ENCODE peak calls at places on chromosomes 16 and 17, in four cellular contexts. V is HCT116, Y is GM12878, A is K562. I is an unnamed sample.
A peak's percentile ranks its signal among the peaks of the same experiment; 100 is the strongest.

GRCh38 chr17:2024572-2025219 is 438 bp downstream of the RTN4RL1 start:
- DNase-seq in Y (no peak), A (no peak), V (no peak), I (peak; percentile 59)

GRCh38 chr16:80144191-80144590 is 396.6 kb upstream of the DYNLRB2 start:
- DNase-seq in Y (peak; percentile 72), V (no peak), A (no peak), I (no peak)

GRCh38 chr17:6648181-6648580 is 3.2 kb downstream of the MED31 start:
- DNase-seq in Y (no peak), V (no peak), A (no peak), I (no peak)

GRCh38 chr17:73323622-73324455 is 12.0 kb upstream of the CDC42EP4 start:
- DNase-seq in A (no peak), V (no peak), Y (no peak), I (peak; percentile 41)

GRCh38 chr16:88975511-88976061 is 1.4 kb downstream of the CBFA2T3 start:
- DNase-seq in Y (no peak), V (no peak), A (peak; percentile 43), I (no peak)

GRCh38 chr16:69706256-69706974 is 19.9 kb downstream of the NQO1 start:
- DNase-seq in V (no peak), Y (no peak), A (no peak), I (no peak)

GRCh38 chr16:67967956-67968439 is 439 bp downstream of the SLC12A4 start:
- DNase-seq in Y (no peak), V (no peak), A (peak; percentile 82), I (peak; percentile 82)

GRCh38 chr17:55889271-55889670 is 138.4 kb downstream of the PCTP start:
- DNase-seq in V (no peak), Y (no peak), A (no peak), I (no peak)

GRCh38 chr17:16444258-16444886 is 29.0 kb downstream of the TRPV2 start:
- DNase-seq in V (no peak), Y (no peak), A (no peak), I (no peak)

GRCh38 chr17:48541574-48542113 is 3.3 kb downstream of the HOXB2 start:
- DNase-seq in Y (no peak), V (no peak), A (peak; percentile 54), I (peak; percentile 44)

GRCh38 chr16:83666449-83666848 is 141.3 kb upstream of the HSBP1 start:
- DNase-seq in V (no peak), Y (no peak), A (no peak), I (no peak)

GRCh38 chr17:56174421-56174820 is 21.1 kb downstream of the ANKFN1 start:
- DNase-seq in A (no peak), V (no peak), Y (no peak), I (no peak)

GRCh38 chr16:19691161-19691850 is 26.7 kb downstream of the KNOP1 start:
- DNase-seq in V (no peak), Y (no peak), A (no peak), I (no peak)

GRCh38 chr16:50152807-50153647 is at the start of gene TENT4B:
- DNase-seq in V (peak; percentile 61), Y (peak; percentile 57), A (peak; percentile 97), I (peak; percentile 99)

GRCh38 chr17:70021726-70022125 is 53.3 kb upstream of the KCNJ16 start:
- DNase-seq in V (no peak), Y (no peak), A (no peak), I (no peak)

GRCh38 chr16:56332464-56333079 is 92.8 kb downstream of the AMFR start:
- DNase-seq in A (peak; percentile 66), Y (no peak), V (peak; percentile 65), I (peak; percentile 57)

GRCh38 chr16:585351-585750 is 4.5 kb upstream of the RAB40C start:
- DNase-seq in Y (no peak), A (no peak), V (no peak), I (peak; percentile 83)

GRCh38 chr17:15451681-15452080 is 15.7 kb downstream of the CDRT4 start:
- DNase-seq in A (no peak), Y (no peak), V (no peak), I (no peak)

GRCh38 chr17:45381001-45381400 is 51.7 kb downstream of the ARHGAP27 start:
- DNase-seq in Y (no peak), V (no peak), A (no peak), I (no peak)

GRCh38 chr17:81166033-81166472 is at the start of gene AATK:
- DNase-seq in Y (no peak), A (peak; percentile 69), V (no peak), I (peak; percentile 92)
- TF ChIP-seq ZBTB33 in Y (no peak), A (no peak), V (no peak), I (no peak)

GRCh38 chr17:78322858-78323455 is 36.9 kb downstream of the SOCS3 start:
- DNase-seq in Y (no peak), A (no peak), V (no peak), I (peak; percentile 85)

GRCh38 chr17:78325076-78325712 is 34.7 kb downstream of the SOCS3 start:
- DNase-seq in Y (no peak), A (no peak), V (no peak), I (no peak)

GRCh38 chr17:78324391-78325075 is 35.3 kb downstream of the SOCS3 start:
- DNase-seq in V (no peak), A (no peak), Y (no peak), I (peak; percentile 89)

GRCh38 chr17:78322327-78322857 is 37.5 kb downstream of the SOCS3 start:
- DNase-seq in Y (no peak), A (no peak), V (no peak), I (no peak)

GRCh38 chr17:78323821-78324390 is 36.0 kb downstream of the SOCS3 start:
- DNase-seq in A (no peak), V (no peak), Y (no peak), I (peak; percentile 71)
- TF ChIP-seq ZBTB33 in A (peak; percentile 83), V (no peak), Y (no peak), I (no peak)

DNA sequence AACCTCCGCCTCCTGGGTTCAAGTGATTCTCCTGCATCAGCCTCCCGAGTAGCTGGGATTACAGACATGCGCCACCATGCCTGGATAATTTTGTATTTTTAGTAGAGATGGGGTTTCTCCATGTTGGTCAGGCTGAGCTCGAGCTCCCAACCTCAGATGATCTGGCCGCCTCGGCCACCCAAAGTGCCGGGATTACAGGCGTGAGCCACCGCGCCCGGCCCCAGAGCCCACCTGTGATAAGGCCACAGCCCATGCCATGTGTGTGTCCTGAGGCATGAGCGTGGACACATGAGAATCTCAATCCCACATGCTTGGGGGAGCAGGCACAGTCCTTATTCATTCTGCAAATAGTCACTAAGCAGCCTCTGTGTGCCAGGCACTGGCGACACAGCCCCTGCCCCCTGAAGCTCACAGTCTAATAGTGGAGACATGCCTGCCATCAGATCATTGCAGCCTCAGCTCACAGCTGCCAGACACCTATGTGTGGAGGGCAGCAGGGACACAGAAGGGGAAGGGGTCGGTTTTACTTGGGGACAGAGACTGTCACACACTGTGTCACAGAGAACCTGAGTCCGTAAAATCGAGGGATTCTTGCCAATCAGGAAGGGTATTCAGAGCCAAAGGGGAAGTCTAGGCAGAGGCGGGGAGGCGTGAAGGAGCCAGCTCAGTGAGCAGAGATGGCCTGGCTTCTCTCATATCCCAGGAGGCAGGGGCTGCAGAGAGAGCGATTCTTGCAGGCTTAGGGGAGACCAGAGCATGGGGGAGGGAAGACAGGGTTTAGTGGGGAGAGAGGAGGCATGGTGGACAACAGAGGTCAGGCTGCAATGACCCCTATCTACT is 9.4 kb upstream of the ABCC3 start:
- DNase-seq in A (no peak), Y (no peak), V (no peak), I (no peak)
- TF ChIP-seq ZBTB33 in A (no peak), Y (no peak), V (no peak), I (no peak)

DNA sequence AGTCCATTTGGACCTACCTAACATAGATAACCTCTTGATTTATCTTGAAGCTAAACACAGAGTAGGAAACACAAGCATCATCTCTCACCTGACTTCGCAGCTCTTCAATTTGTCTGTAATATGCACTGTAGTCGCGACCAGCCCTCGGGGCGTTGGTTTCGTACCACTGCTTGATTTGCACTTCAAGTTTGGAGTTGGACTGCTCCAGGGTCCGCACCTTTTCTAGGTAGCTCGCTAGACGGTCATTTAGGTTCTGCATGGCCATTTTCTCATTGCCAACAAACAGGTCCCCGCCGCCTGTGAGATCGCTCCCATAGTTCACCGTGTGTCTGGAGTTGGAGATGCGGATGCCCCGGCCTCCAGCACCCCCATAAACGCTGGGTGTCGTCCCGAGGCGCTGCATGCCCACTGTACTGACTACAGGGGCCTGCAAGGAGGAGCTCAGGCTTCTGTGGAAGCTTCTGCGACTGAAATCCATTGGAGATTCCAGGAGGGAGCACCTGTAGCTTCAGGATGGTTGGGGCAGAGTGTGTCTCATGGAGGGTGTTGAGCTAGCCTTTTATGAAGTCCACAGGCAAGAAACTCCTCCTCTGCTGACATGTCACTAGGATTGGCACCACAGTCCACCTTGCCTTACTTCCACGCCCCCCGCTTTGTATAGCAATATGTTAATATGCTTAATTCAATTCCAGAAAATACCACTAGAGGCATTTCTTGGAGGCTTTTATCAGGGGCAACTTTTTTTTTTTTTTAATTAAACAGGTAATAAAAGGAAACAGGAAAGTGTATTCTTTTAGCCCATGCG is at the start of gene KRT20:
- DNase-seq in Y (no peak), A (no peak), V (no peak), I (no peak)
- TF ChIP-seq ZBTB33 in Y (no peak), A (no peak), V (no peak), I (no peak)

GRCh38 chr17:30819941-30820705 is 4.4 kb downstream of the CRLF3 start:
- DNase-seq in Y (no peak), A (no peak), V (no peak), I (no peak)

GRCh38 chr17:30823425-30823824 is 1.1 kb downstream of the CRLF3 start:
- DNase-seq in V (no peak), A (no peak), Y (no peak), I (no peak)

GRCh38 chr17:30824356-30825145 is at the start of gene CRLF3:
- DNase-seq in Y (peak; percentile 53), A (peak; percentile 94), V (peak; percentile 79), I (peak; percentile 99)

GRCh38 chr17:30824002-30824355 is 513 bp downstream of the CRLF3 start:
- DNase-seq in Y (no peak), V (no peak), A (peak; percentile 52), I (peak; percentile 68)

GRCh38 chr17:30821751-30822723 is 2.5 kb downstream of the CRLF3 start:
- DNase-seq in V (no peak), A (no peak), Y (no peak), I (no peak)
- TF ChIP-seq ZBTB33 in V (no peak), A (no peak), Y (no peak), I (no peak)

GRCh38 chr17:52827526-52827925 is 669.0 kb upstream of the CA10 start:
- DNase-seq in A (no peak), Y (no peak), V (no peak), I (no peak)
- TF ChIP-seq ZBTB33 in A (no peak), Y (no peak), V (no peak), I (no peak)

I was measured in SK-N-SH.